ENCODE peak calls at places on chromosomes 6 and 20, in ten cellular contexts. O, N, I, X, C, L, Q, S, T and M are unnamed samples.

GRCh38 chr6:85660181-85660611 is 17.5 kb upstream of the SYNCRIP start:
- DNase-seq in O (no peak), N (peak), I (no peak), X (no peak), C (no peak), L (no peak), Q (peak), S (peak), T (no peak), M (no peak)

GRCh38 chr6:131660195-131660594 is 23.1 kb downstream of the ENPP3 start:
- DNase-seq in O (no peak), N (peak), I (no peak), X (no peak), C (peak), L (no peak), Q (peak), S (peak), T (no peak), M (no peak)

GRCh38 chr20:57769756-57770155 is 59.9 kb upstream of the PMEPA1 start:
- DNase-seq in O (no peak), N (no peak), I (no peak), X (no peak), C (no peak), L (peak), Q (no peak), S (peak), T (no peak), M (no peak)

GRCh38 chr6:107114213-107114871 is 973 bp downstream of the BEND3 start:
- DNase-seq in O (peak), N (peak), I (peak), X (peak), C (peak), L (peak), Q (peak), S (peak), T (peak), M (peak)

GRCh38 chr6:154981071-154981373 is 14.1 kb upstream of the TIAM2 start:
- DNase-seq in O (no peak), N (no peak), I (no peak), X (no peak), C (peak), L (no peak), Q (no peak), S (no peak), T (no peak), M (no peak)

GRCh38 chr6:22613695-22614094 is 44.3 kb downstream of the HDGFL1 start:
- DNase-seq in O (no peak), N (peak), I (no peak), X (no peak), C (no peak), L (no peak), Q (peak), S (peak), T (no peak), M (no peak)

GRCh38 chr6:107539409-107539808 is 49.5 kb downstream of the SOBP start:
- DNase-seq in O (no peak), N (no peak), I (no peak), X (no peak), C (no peak), L (no peak), Q (peak), S (no peak), T (no peak), M (no peak)

GRCh38 chr6:153088796-153089195 is 42.3 kb downstream of the RGS17 start:
- DNase-seq in O (no peak), N (no peak), I (no peak), X (no peak), C (no peak), L (no peak), Q (no peak), S (no peak), T (no peak), M (no peak)

GRCh38 chr6:90295854-90296345 is 743 bp downstream of the BACH2 start:
- DNase-seq in O (peak), N (peak), I (peak), X (peak), C (peak), L (peak), Q (peak), S (peak), T (peak), M (peak)

GRCh38 chr6:41092421-41093140 is 19.8 kb downstream of the NFYA start:
- DNase-seq in O (peak), N (peak), I (no peak), X (no peak), C (peak), L (no peak), Q (no peak), S (peak), T (no peak), M (no peak)

GRCh38 chr6:143513410-143513809 is 1.9 kb upstream of the FUCA2 start:
- DNase-seq in O (no peak), N (peak), I (no peak), X (no peak), C (peak), L (peak), Q (no peak), S (no peak), T (peak), M (peak)

GRCh38 chr20:51383891-51384510 is 158.5 kb downstream of the NFATC2 start:
- DNase-seq in O (no peak), N (peak), I (no peak), X (no peak), C (no peak), L (no peak), Q (no peak), S (no peak), T (no peak), M (no peak)

GRCh38 chr6:73234732-73235131 is 9.4 kb upstream of the KHDC1L start:
- DNase-seq in O (no peak), N (peak), I (no peak), X (no peak), C (no peak), L (no peak), Q (peak), S (peak), T (no peak), M (no peak)

GRCh38 chr6:20211941-20212391 is 303 bp downstream of the MBOAT1 start:
- DNase-seq in O (no peak), N (peak), I (no peak), X (no peak), C (peak), L (no peak), Q (peak), S (peak), T (no peak), M (peak)

GRCh38 chr6:1781152-1781848 is 171.6 kb downstream of the FOXC1 start:
- DNase-seq in O (no peak), N (peak), I (no peak), X (no peak), C (no peak), L (no peak), Q (no peak), S (no peak), T (no peak), M (no peak)

GRCh38 chr6:166977626-166978550 is 21.3 kb upstream of the CEP43 start:
- DNase-seq in O (no peak), N (peak), I (no peak), X (no peak), C (no peak), L (no peak), Q (no peak), S (peak), T (no peak), M (no peak)

GRCh38 chr6:84280030-84280429 is 52.6 kb upstream of the CEP162 start:
- DNase-seq in O (no peak), N (peak), I (no peak), X (no peak), C (no peak), L (no peak), Q (peak), S (no peak), T (no peak), M (no peak)

GRCh38 chr20:38217791-38218565 is 42.6 kb downstream of the KIAA1755 start:
- DNase-seq in O (no peak), N (peak), I (peak), X (no peak), C (no peak), L (peak), Q (peak), S (peak), T (no peak), M (peak)

GRCh38 chr20:61840661-61841455 is 224.8 kb downstream of the TAF4 start:
- DNase-seq in O (no peak), N (no peak), I (no peak), X (no peak), C (no peak), L (no peak), Q (no peak), S (no peak), T (no peak), M (no peak)

GRCh38 chr6:107991939-107992560 is 34.0 kb upstream of the SEC63 start:
- DNase-seq in O (no peak), N (no peak), I (no peak), X (no peak), C (no peak), L (no peak), Q (no peak), S (no peak), T (no peak), M (no peak)

GRCh38 chr20:9441948-9442347 is 72.4 kb upstream of the LAMP5 start:
- DNase-seq in O (no peak), N (no peak), I (no peak), X (no peak), C (no peak), L (no peak), Q (no peak), S (no peak), T (no peak), M (no peak)

GRCh38 chr20:13736792-13737191 is 47.9 kb downstream of the ESF1 start:
- DNase-seq in O (no peak), N (peak), I (no peak), X (no peak), C (no peak), L (no peak), Q (peak), S (peak), T (no peak), M (no peak)

GRCh38 chr20:7155282-7155681 is 387.8 kb downstream of the BMP2 start:
- DNase-seq in O (no peak), N (no peak), I (no peak), X (no peak), C (no peak), L (no peak), Q (no peak), S (no peak), T (no peak), M (no peak)

GRCh38 chr6:62371840-62372239 is 85.8 kb upstream of the KHDRBS2 start:
- DNase-seq in O (no peak), N (no peak), I (no peak), X (no peak), C (no peak), L (no peak), Q (no peak), S (no peak), T (no peak), M (no peak)

GRCh38 chr20:64228086-64228485 is 27.5 kb upstream of the PCMTD2 start:
- DNase-seq in O (no peak), N (no peak), I (no peak), X (no peak), C (no peak), L (no peak), Q (no peak), S (no peak), T (no peak), M (no peak)

GRCh38 chr6:55449219-55449618 is 122.0 kb downstream of the GFRAL start:
- DNase-seq in O (no peak), N (no peak), I (no peak), X (no peak), C (no peak), L (no peak), Q (no peak), S (no peak), T (no peak), M (peak)

GRCh38 chr6:140897349-140897748 is 1235.4 kb upstream of the GJE1 start:
- DNase-seq in O (no peak), N (no peak), I (no peak), X (no peak), C (no peak), L (peak), Q (no peak), S (no peak), T (no peak), M (no peak)

GRCh38 chr6:15331143-15331542 is 85.3 kb downstream of the JARID2 start:
- DNase-seq in O (no peak), N (peak), I (no peak), X (no peak), C (no peak), L (no peak), Q (no peak), S (no peak), T (no peak), M (no peak)

GRCh38 chr6:129335792-129336191 is 374.2 kb downstream of the ARHGAP18 start:
- DNase-seq in O (no peak), N (no peak), I (no peak), X (no peak), C (no peak), L (no peak), Q (no peak), S (no peak), T (no peak), M (no peak)

GRCh38 chr6:116392158-116393032 is 21.6 kb downstream of the DSE start:
- DNase-seq in O (peak), N (no peak), I (no peak), X (no peak), C (no peak), L (no peak), Q (peak), S (peak), T (no peak), M (no peak)

GRCh38 chr6:167394330-167394729 is 69.4 kb downstream of the TTLL2 start:
- DNase-seq in O (no peak), N (no peak), I (no peak), X (no peak), C (no peak), L (no peak), Q (no peak), S (peak), T (no peak), M (no peak)

GRCh38 chr6:39899540-39900295 is 34.5 kb downstream of the MOCS1 start:
- DNase-seq in O (no peak), N (peak), I (no peak), X (no peak), C (no peak), L (no peak), Q (no peak), S (no peak), T (no peak), M (no peak)

GRCh38 chr20:16904751-16905150 is 156.6 kb downstream of the OTOR start:
- DNase-seq in O (no peak), N (no peak), I (no peak), X (no peak), C (no peak), L (no peak), Q (no peak), S (no peak), T (no peak), M (no peak)

GRCh38 chr6:75349262-75349984 is 64.8 kb upstream of the TMEM30A start:
- DNase-seq in O (no peak), N (peak), I (no peak), X (peak), C (no peak), L (peak), Q (peak), S (peak), T (no peak), M (peak)

GRCh38 chr6:117546674-117547073 is 55.6 kb downstream of the GOPC start:
- DNase-seq in O (no peak), N (no peak), I (no peak), X (no peak), C (no peak), L (no peak), Q (no peak), S (no peak), T (no peak), M (no peak)
- H3K27ac ChIP-seq in O (no peak), N (no peak), I (no peak), X (no peak), C (no peak), L (no peak), Q (no peak), S (no peak), T (no peak), M (no peak)

DNA sequence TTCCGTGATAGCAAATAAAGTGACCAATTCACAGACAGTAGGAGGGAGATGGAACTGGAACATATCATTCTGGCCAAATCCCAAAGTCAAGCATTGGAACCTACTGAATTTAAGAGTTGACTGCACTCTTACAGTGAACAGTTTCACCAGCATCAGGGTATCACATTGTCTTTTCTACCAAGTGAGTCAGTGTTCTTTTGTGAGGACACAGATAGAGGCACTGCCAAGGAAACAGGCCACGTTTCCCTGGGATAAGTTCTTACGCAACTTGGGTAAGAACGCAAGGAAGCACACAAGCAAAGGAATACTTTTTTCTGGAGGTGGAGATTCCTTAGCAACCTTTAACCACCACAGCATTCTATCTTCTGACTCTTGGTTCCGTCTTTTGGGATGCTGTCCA is 28.6 kb upstream of the ENPP5 start:
- DNase-seq in O (no peak), N (peak), I (no peak), X (no peak), C (no peak), L (peak), Q (peak), S (peak), T (no peak), M (no peak)
- H3K27ac ChIP-seq in O (no peak), N (peak), I (no peak), X (no peak), C (no peak), L (no peak), Q (no peak), S (no peak), T (no peak), M (no peak)

DNA sequence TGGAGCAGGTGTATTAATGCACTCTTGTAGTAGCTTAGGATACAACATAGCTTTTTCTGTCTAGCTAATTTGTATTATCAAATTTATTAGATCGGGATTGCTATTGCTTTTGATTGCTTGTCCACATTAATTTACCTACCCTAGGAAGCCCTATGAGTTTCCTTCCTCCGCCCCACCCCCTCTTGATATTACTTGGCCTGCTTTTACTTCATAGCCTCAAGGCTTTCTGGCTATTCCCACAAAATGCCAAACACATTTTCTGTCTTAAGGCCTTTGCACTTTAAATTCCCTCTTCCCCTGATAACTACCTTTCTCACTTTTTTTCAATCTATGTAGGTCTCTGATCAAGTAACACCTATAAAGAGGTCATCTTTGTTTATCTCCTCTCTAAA is 99.1 kb upstream of the PRSS16 start:
- DNase-seq in O (no peak), N (no peak), I (no peak), X (no peak), C (no peak), L (no peak), Q (no peak), S (no peak), T (no peak), M (no peak)
- H3K27ac ChIP-seq in O (peak), N (no peak), I (no peak), X (no peak), C (no peak), L (no peak), Q (no peak), S (no peak), T (no peak), M (no peak)

GRCh38 chr20:44580581-44581268 is 1.7 kb upstream of the PKIG start:
- DNase-seq in O (no peak), N (no peak), I (no peak), X (no peak), C (no peak), L (no peak), Q (no peak), S (no peak), T (no peak), M (no peak)

GRCh38 chr20:44583179-44583578 is 800 bp downstream of the PKIG start:
- DNase-seq in O (no peak), N (peak), I (no peak), X (no peak), C (no peak), L (no peak), Q (no peak), S (no peak), T (no peak), M (no peak)

GRCh38 chr20:44581515-44581914 is 864 bp upstream of the PKIG start:
- DNase-seq in O (no peak), N (no peak), I (no peak), X (no peak), C (no peak), L (no peak), Q (no peak), S (no peak), T (no peak), M (no peak)

GRCh38 chr20:44584103-44584690 is 1.8 kb downstream of the PKIG start:
- DNase-seq in O (peak), N (no peak), I (no peak), X (no peak), C (no peak), L (no peak), Q (no peak), S (no peak), T (no peak), M (no peak)

DNA sequence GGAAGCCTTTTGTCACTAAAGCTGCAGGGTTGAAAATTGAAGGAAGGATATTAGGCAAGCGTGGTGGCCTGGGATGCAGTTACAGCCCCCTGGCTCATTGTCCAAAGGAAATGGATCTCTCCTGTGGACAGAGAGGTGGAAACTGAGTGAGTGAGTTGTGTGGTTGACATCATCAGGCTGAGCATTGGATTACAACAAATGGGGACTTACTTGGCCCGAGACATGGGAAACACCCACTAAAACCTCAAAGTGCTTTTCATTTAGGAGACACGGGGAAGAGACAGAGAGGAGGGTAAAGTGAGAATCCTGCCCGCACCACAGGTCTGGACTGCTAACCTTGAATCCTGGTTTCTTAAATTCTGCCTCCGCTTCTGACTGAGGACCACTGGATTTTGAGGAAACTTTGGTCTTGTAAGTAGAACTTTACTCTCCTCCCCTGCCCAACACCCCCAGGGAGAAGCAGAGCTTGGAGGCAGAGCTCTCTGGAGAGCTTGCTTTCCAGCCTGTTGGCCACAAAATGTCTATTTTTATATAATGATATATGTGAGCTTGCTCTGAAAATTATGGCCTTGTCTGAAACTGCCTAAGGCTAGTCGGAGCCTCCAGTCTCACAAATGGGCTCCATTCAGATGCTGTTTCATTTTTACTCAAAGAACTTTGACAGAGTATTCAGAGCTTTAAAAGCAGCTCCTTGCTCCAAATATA is at the start of gene PKIG:
- DNase-seq in O (peak), N (peak), I (no peak), X (no peak), C (no peak), L (peak), Q (peak), S (peak), T (no peak), M (peak)
- H3K27ac ChIP-seq in O (peak), N (peak), I (peak), X (no peak), C (no peak), L (peak), Q (peak), S (no peak), T (no peak), M (peak)